ENCODE peak calls at places on chromosomes 3 and 15, in six cellular contexts. P is heart right ventricle, F is cardiac fibroblast, O is A549, C is PC-3, D is astrocyte of the spinal cord. N is an unnamed sample.

GRCh38 chr3:158352551-158352950 is 218.4 kb upstream of the MLF1 start:
- DNase-seq in C (no peak), P (no peak), O (no peak), D (no peak), F (peak; percentile 51), N (peak; percentile 23)

GRCh38 chr3:120177151-120177550 is 82.9 kb upstream of the GSK3B start:
- DNase-seq in D (peak; percentile 76), C (peak; percentile 93), P (peak; percentile 30), O (peak; percentile 65), F (peak; percentile 94), N (peak; percentile 94)

GRCh38 chr3:160707187-160707789 is 30.3 kb downstream of the ARL14 start:
- DNase-seq in D (peak; percentile 58), O (peak; percentile 23), P (peak; percentile 61), F (peak; percentile 71), C (peak; percentile 73), N (peak; percentile 71)

GRCh38 chr3:183584246-183584913 is 28.9 kb upstream of the KLHL6 start:
- DNase-seq in O (no peak), P (peak; percentile 66), D (peak; percentile 3), C (no peak), F (peak; percentile 84), N (no peak)

GRCh38 chr3:177622520-177622919 is 425.2 kb upstream of the TBL1XR1 start:
- DNase-seq in F (no peak), O (no peak), P (no peak), C (peak; percentile 59), D (no peak), N (no peak)

GRCh38 chr3:129439381-129439816 is 349 bp downstream of the MBD4 start:
- DNase-seq in O (peak; percentile 42), P (peak; percentile 34), D (peak; percentile 19), C (no peak), F (no peak), N (peak; percentile 44)

GRCh38 chr15:81160312-81161214 is 26.5 kb downstream of the CFAP161 start:
- DNase-seq in P (peak; percentile 83), C (no peak), D (peak; percentile 76), F (peak; percentile 94), O (no peak), N (peak; percentile 83)

GRCh38 chr15:92385096-92385495 is 8.6 kb upstream of the ST8SIA2 start:
- DNase-seq in P (no peak), F (no peak), O (no peak), C (peak; percentile 11), D (no peak), N (peak; percentile 55)

GRCh38 chr3:14633417-14633816 is 18.1 kb upstream of the CCDC174 start:
- DNase-seq in P (no peak), D (no peak), C (no peak), O (no peak), F (no peak), N (no peak)

GRCh38 chr15:78061963-78062427 is 15.5 kb downstream of the TBC1D2B start:
- DNase-seq in P (no peak), F (peak; percentile 60), D (peak; percentile 61), C (peak; percentile 5), O (no peak), N (peak; percentile 24)

GRCh38 chr3:157369712-157370447 is 66.8 kb upstream of the PTX3 start:
- DNase-seq in F (peak; percentile 75), O (no peak), D (peak; percentile 81), P (no peak), C (no peak), N (no peak)

DNA sequence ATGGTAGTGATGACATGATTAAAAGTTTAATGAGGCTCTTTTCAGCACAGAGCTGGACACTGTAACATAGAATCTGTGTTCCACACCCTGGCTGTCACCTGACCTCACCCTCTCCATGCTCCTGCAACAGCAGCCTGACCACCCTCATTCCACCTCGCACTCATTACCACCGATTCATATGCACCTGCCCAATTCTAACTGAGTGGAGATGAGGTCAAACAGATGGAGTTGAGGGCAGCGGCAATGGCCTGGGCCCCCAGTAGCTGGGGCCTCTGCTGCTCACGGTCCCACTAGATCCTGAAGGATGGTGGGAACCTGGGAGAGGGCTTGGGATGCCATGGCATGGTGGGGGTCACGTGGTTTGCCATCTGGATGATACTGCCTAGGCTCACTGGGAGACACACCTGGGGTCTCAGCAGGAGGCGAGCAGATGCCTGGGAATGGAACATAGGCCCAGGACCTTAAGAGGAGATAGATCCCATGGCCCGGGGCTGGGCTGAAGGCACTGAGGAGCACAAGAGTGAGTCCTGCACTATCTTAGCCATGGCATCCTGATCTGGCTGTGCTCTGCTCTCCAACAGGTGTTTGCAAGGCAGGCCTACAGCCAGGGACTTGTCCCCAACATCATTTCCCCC is 1.3 kb downstream of the SCN5A start:
- DNase-seq in C (no peak), D (no peak), P (no peak), F (no peak), O (no peak), N (no peak)
- H3K4me3 ChIP-seq in C (no peak overlapping the region), D (no peak overlapping the region), P (peak overlapping the region; percentile 76), F (no peak overlapping the region), O (no peak overlapping the region), N (no peak overlapping the region)

DNA sequence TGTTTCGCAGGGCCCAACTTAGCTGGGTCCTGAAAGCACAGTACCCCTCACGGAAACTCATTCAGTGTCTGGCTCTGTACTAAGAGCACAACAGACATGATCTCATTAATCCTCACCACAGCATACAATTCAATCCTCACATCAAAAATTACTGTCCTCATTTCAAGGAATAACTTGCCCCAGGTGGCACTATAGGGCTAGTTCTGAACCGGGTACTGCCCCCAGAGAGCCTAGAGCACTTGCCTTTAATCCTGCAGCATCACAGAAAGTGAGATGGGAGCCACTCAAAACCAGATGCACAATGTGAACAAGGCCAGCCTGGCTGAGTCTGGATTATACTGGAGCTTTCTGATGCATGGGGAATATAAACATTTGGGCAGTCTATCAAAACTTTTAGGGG is 122.6 kb downstream of the OSBPL10 start:
- DNase-seq in D (no peak), C (peak; percentile 48), O (no peak), P (no peak), F (no peak), N (no peak)
- TF ChIP-seq CTCF in D (no peak), C (peak; percentile 54), O (peak; percentile 17), P (no peak), F (no peak), N (no peak)

GRCh38 chr15:67127334-67127664 is 61.9 kb downstream of the SMAD3 start:
- DNase-seq in D (no peak), P (no peak), O (peak; percentile 65), F (no peak), C (peak; percentile 93), N (peak; percentile 98)
- H3K4me3 ChIP-seq in D (no peak overlapping the region), P (no peak overlapping the region), O (peak overlapping the region; percentile 37), F (no peak overlapping the region), C (peak overlapping the region; percentile 60), N (no peak overlapping the region)

GRCh38 chr3:153290278-153291015 is 128.4 kb downstream of the RAP2B start:
- DNase-seq in F (no peak), O (peak; percentile 15), C (peak; percentile 57), D (no peak), P (no peak), N (peak; percentile 54)
- TF ChIP-seq CTCF in F (peak; percentile 53), O (peak; percentile 26), C (peak; percentile 77), D (peak; percentile 41), P (peak; percentile 36), N (peak; percentile 67)

GRCh38 chr3:127456471-127457093 is 134.0 kb downstream of the TPRA1 start:
- DNase-seq in D (peak; percentile 33), C (peak; percentile 69), F (peak; percentile 37), P (no peak), O (no peak), N (peak; percentile 89)

GRCh38 chr3:127455541-127456450 is 134.7 kb downstream of the TPRA1 start:
- DNase-seq in D (peak; percentile 48), O (peak; percentile 79), F (peak; percentile 62), C (peak; percentile 78), P (peak; percentile 47), N (peak; percentile 57)

GRCh38 chr3:127457746-127458145 is 132.8 kb downstream of the TPRA1 start:
- DNase-seq in O (no peak), F (no peak), C (no peak), P (no peak), D (no peak), N (no peak)

GRCh38 chr3:127458698-127459097 is 131.8 kb downstream of the TPRA1 start:
- DNase-seq in C (no peak), F (no peak), D (no peak), P (no peak), O (no peak), N (no peak)

GRCh38 chr3:127457094-127457475 is 133.4 kb downstream of the TPRA1 start:
- DNase-seq in F (peak; percentile 59), P (no peak), O (no peak), C (peak; percentile 51), D (peak; percentile 33), N (peak; percentile 80)
- H3K4me3 ChIP-seq in F (peak overlapping the region; percentile 14), P (no peak overlapping the region), O (no peak overlapping the region), C (peak overlapping the region; percentile 55), D (no peak overlapping the region), N (peak overlapping the region; percentile 11)